ENCODE peak calls at places on chromosomes 2 and 18, in nine cellular contexts. Q is H54, L is H1, T is GM12892, S is erythroblast, Z is uterus, W is heart left ventricle, H is stomach, D is GM12891. X is an unnamed sample.

GRCh38 chr18:44035554-44035953 is 645.1 kb upstream of the SETBP1 start:
- DNase-seq in Q (no peak), L (no peak), T (no peak), S (no peak), Z (no peak), W (no peak), H (no peak), D (no peak), X (no peak)

GRCh38 chr18:44805643-44806042 is 125.0 kb downstream of the SETBP1 start:
- DNase-seq in Q (no peak), L (no peak), T (no peak), S (no peak), Z (no peak), W (no peak), H (no peak), D (no peak), X (no peak)

GRCh38 chr18:58117685-58118403 is 73.8 kb downstream of the NEDD4L start:
- DNase-seq in Q (peak; percentile 37), L (no peak), T (no peak), S (peak; percentile 87), Z (no peak), W (no peak), H (peak; percentile 67), D (no peak), X (peak; percentile 63)

GRCh38 chr18:68177807-68178702 is 536.9 kb downstream of the TMX3 start:
- DNase-seq in Q (no peak), L (no peak), T (no peak), S (no peak), Z (no peak), W (no peak), H (peak; percentile 25), D (no peak), X (no peak)

GRCh38 chr2:241871538-241872312 is 2.2 kb downstream of the RTP5 start:
- DNase-seq in Q (no peak), L (no peak), T (no peak), S (no peak), Z (no peak), W (peak; percentile 66), H (no peak), D (no peak), X (no peak)

GRCh38 chr2:168685619-168686453 is 116.6 kb upstream of the NOSTRIN start:
- DNase-seq in Q (no peak), L (no peak), T (no peak), S (peak; percentile 76), Z (no peak), W (no peak), H (no peak), D (no peak), X (no peak)

GRCh38 chr2:20313659-20314058 is 37.0 kb downstream of the PUM2 start:
- DNase-seq in Q (no peak), L (no peak), T (no peak), S (no peak), Z (no peak), W (no peak), H (no peak), D (no peak), X (no peak)

GRCh38 chr2:215969131-215969841 is 44.1 kb downstream of the MREG start:
- DNase-seq in Q (no peak), L (no peak), T (no peak), S (no peak), Z (no peak), W (no peak), H (no peak), D (no peak), X (no peak)

GRCh38 chr2:209519911-209520310 is 96.1 kb downstream of the MAP2 start:
- DNase-seq in Q (no peak), L (no peak), T (no peak), S (no peak), Z (no peak), W (no peak), H (no peak), D (no peak), X (no peak)

GRCh38 chr18:57915848-57916596 is 112.9 kb upstream of the ATP8B1 start:
- DNase-seq in Q (no peak), L (no peak), T (no peak), S (no peak), Z (no peak), W (no peak), H (no peak), D (no peak), X (peak; percentile 38)

GRCh38 chr2:15557947-15558346 is 3.2 kb downstream of the NBAS start:
- DNase-seq in Q (no peak), L (no peak), T (no peak), S (peak; percentile 74), Z (no peak), W (no peak), H (no peak), D (no peak), X (no peak)

GRCh38 chr2:120353931-120354330 is 8.0 kb downstream of the INHBB start:
- DNase-seq in Q (no peak), L (no peak), T (no peak), S (no peak), Z (no peak), W (peak; percentile 32), H (no peak), D (no peak), X (no peak)

GRCh38 chr2:191302459-191303155 is 57.4 kb downstream of the MYO1B start:
- DNase-seq in Q (no peak), L (no peak), T (no peak), S (no peak), Z (no peak), W (no peak), H (no peak), D (no peak), X (no peak)

GRCh38 chr2:169823996-169824372 is 721 bp downstream of the METTL5 start:
- DNase-seq in Q (no peak), L (no peak), T (no peak), S (no peak), Z (no peak), W (no peak), H (no peak), D (no peak), X (no peak)

GRCh38 chr2:178829299-178829698 is 22.1 kb upstream of the TTN start:
- DNase-seq in Q (no peak), L (no peak), T (no peak), S (no peak), Z (no peak), W (no peak), H (no peak), D (no peak), X (no peak)

GRCh38 chr2:235639387-235639786 is 145.5 kb downstream of the AGAP1 start:
- DNase-seq in Q (peak; percentile 64), L (no peak), T (no peak), S (peak; percentile 58), Z (peak; percentile 83), W (no peak), H (no peak), D (no peak), X (peak; percentile 64)

GRCh38 chr18:56903686-56904085 is 243.2 kb upstream of the BOD1L2 start:
- DNase-seq in Q (no peak), L (no peak), T (no peak), S (no peak), Z (no peak), W (no peak), H (no peak), D (no peak), X (no peak)

DNA sequence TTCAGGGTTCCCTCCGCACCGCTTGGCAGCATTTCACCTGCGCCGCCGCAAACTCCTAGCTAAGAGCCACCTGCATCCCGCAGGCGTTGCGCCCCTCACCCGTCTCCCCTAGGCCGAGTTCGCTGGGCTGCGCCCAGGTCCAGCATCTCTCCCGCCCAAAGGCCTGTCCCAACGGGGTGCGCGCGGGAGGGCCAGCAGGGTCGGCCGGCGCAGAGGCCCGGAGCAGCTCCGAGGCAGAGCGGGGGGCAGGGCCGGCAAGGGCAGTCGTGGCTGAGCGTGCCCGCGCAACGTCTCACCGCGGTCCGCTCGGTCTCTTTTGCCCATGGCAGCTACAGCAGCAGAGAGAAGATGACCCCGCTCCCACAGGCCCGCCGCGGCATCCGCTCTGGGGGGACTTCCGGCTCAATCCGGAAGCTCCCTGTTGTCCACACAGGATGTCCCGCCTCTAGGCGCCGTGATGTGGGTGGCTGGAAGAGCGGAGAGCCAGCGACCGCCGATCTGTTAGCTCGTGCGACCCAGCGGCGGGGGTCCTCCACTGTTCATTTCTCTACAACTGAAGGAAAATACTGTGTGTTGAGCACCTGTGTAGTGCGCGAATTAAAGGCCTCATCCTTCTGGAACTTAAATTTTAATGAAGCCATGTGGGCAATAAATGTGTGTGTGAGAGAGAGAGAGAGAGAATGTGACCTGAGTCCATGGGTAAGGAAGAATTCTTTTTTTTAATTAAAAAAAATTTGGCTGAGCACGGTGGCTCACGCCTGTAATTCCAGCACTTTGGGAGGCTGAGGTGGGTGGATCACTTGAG is at the start of gene ERCC3:
- DNase-seq in Q (peak; percentile 88), L (peak; percentile 53), T (peak; percentile 94), S (peak; percentile 87), Z (peak; percentile 83), W (peak; percentile 94), H (peak; percentile 82), D (peak; percentile 94), X (peak; percentile 85)
- TF ChIP-seq POLR2A in Q (peak; percentile 67), L (peak; percentile 80), T (peak; percentile 93), S (peak; percentile 79), Z (no peak), W (peak; percentile 62), H (no peak), D (peak; percentile 86), X (peak; percentile 50)

DNA sequence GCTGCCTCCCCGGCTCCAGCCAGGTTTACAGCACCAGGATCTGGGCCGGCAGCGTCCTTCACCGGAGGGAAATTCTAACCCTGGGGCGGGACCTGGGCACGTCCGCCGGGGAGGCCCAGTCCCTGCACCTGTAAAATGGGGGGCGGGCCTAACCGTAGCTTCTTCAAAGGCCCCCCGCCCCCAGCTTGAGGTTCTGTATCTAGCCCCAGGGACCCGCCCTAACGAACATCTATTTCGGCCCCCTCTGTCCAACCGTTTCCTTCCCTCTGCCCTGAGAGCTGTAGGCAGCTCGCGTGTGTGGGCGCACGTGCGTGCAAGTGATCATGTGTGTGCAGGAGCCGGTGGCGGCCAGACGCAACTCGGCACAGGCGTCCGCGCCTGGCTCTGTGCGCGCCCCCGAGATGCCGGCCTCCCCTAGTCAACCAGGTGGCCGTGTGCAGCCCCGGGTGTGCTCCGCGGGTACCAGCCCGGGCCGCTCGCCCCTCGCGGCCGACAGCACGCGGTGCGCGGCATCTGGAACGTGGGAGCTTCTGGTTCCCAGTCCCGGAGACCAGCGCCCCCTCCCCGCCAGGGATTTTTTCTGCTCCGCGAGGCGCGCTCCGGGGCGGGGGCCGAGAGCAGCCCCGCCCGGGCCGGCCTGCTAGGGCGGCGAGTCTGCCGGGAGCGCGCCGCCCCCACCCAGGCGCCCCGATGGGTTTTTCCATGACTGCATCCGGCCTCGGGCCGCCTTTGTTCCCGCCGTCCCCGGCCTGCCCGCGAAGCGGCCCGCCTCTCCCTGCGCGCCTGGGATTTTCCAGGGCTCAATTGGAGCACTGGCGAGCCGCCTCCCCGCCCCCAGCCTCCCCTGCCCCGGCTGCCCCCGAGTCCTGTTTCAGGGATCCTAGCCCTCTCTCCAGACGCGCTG is 21.2 kb downstream of the TEX44 start:
- DNase-seq in Q (peak; percentile 80), L (no peak), T (peak; percentile 92), S (peak; percentile 90), Z (peak; percentile 93), W (peak; percentile 96), H (peak; percentile 87), D (peak; percentile 85), X (peak; percentile 90)
- TF ChIP-seq POLR2A in Q (peak; percentile 16), L (no peak), T (peak; percentile 81), S (peak; percentile 49), Z (no peak), W (peak; percentile 65), H (no peak), D (peak; percentile 74), X (peak; percentile 65)

GRCh38 chr2:24359701-24360049 is 661 bp downstream of the ITSN2 start:
- DNase-seq in Q (no peak), L (no peak), T (no peak), S (peak; percentile 53), Z (peak; percentile 39), W (no peak), H (peak; percentile 52), D (no peak), X (peak; percentile 72)
- TF ChIP-seq POLR2A in Q (no peak), L (no peak), T (no peak), S (no peak), Z (no peak), W (no peak), H (no peak), D (no peak), X (peak; percentile 8)

GRCh38 chr2:197261808-197262226 is 48.8 kb downstream of the ANKRD44 start:
- DNase-seq in Q (no peak), L (no peak), T (no peak), S (no peak), Z (no peak), W (no peak), H (no peak), D (no peak), X (no peak)
- TF ChIP-seq POLR2A in Q (no peak), L (no peak), T (no peak), S (no peak), Z (no peak), W (no peak), H (no peak), D (no peak), X (no peak)

X was measured in transverse colon.